ENCODE peak calls at places on chromosomes 3 and 15, in four cellular contexts. A is Karpas-422, T is SK-N-MC, S is fibroblast of lung. R is an unnamed sample.
A peak's percentile ranks its signal among the peaks of the same experiment; 100 is the strongest.

GRCh38 chr15:58425185-58425584 is 6.6 kb upstream of the LIPC start:
- DNase-seq in S (no peak), A (no peak), T (no peak), R (no peak)

GRCh38 chr3:74057169-74057568 is 432.4 kb upstream of the PDZRN3 start:
- DNase-seq in T (no peak), A (no peak), S (no peak), R (no peak)

GRCh38 chr3:171101982-171102610 is 75.6 kb upstream of the SLC2A2 start:
- DNase-seq in S (peak; percentile 77), T (no peak), A (no peak), R (no peak)

GRCh38 chr3:144523396-144523795 is 551.8 kb downstream of the DIPK2A start:
- DNase-seq in A (no peak), T (no peak), S (no peak), R (no peak)

GRCh38 chr3:184361932-184362667 is 590 bp downstream of the POLR2H start:
- DNase-seq in S (no peak), T (no peak), A (peak; percentile 87), R (peak; percentile 82)

GRCh38 chr15:94584833-94585244 is 353.5 kb downstream of the MCTP2 start:
- DNase-seq in S (peak; percentile 39), A (peak; percentile 52), T (no peak), R (no peak)

GRCh38 chr15:75836953-75837321 is 6.3 kb upstream of the UBE2Q2 start:
- DNase-seq in S (peak; percentile 88), T (no peak), A (no peak), R (no peak)

GRCh38 chr3:183701744-183702143 is 4.1 kb downstream of the YEATS2 start:
- DNase-seq in A (no peak), S (no peak), T (no peak), R (no peak)

GRCh38 chr15:28131400-28131799 is 32.3 kb upstream of the OCA2 start:
- DNase-seq in T (no peak), A (no peak), S (no peak), R (no peak)

GRCh38 chr3:62139957-62140356 is 233.4 kb downstream of the FEZF2 start:
- DNase-seq in A (no peak), S (no peak), T (no peak), R (no peak)

GRCh38 chr15:59801649-59802048 is 112.5 kb upstream of the BNIP2 start:
- DNase-seq in S (no peak), T (no peak), A (no peak), R (no peak)

GRCh38 chr3:4977001-4977888 is 2.0 kb upstream of the BHLHE40 start:
- DNase-seq in S (peak; percentile 86), A (no peak), T (no peak), R (peak; percentile 83)

GRCh38 chr3:133478624-133479023 is 78.8 kb downstream of the BFSP2 start:
- DNase-seq in S (no peak), T (no peak), A (peak; percentile 56), R (no peak)

GRCh38 chr3:13644341-13645082 is 95.6 kb downstream of the FBLN2 start:
- DNase-seq in T (no peak), A (no peak), S (peak; percentile 56), R (no peak)

GRCh38 chr3:27254896-27255295 is 114.3 kb downstream of the NEK10 start:
- DNase-seq in S (no peak), A (no peak), T (no peak), R (no peak)

GRCh38 chr15:74453925-74454763 is 6.8 kb downstream of the UBL7 start:
- DNase-seq in S (peak; percentile 64), A (no peak), T (peak; percentile 51), R (no peak)

GRCh38 chr3:6697722-6698121 is 163.2 kb upstream of the GRM7 start:
- DNase-seq in A (peak; percentile 55), T (no peak), S (no peak), R (no peak)

GRCh38 chr3:30437172-30437571 is 169.2 kb upstream of the TGFBR2 start:
- DNase-seq in T (peak; percentile 45), A (no peak), S (peak; percentile 75), R (no peak)

GRCh38 chr15:100493213-100493612 is 35.5 kb downstream of the CERS3 start:
- DNase-seq in T (no peak), A (no peak), S (no peak), R (no peak)

GRCh38 chr3:195209836-195210551 is 61.0 kb downstream of the XXYLT1 start:
- DNase-seq in T (no peak), A (no peak), S (no peak), R (peak; percentile 37)

GRCh38 chr3:88573472-88573871 is 423.7 kb downstream of the C3orf38 start:
- DNase-seq in A (no peak), T (no peak), S (no peak), R (no peak)

GRCh38 chr3:106510206-106510605 is 641.4 kb upstream of the CBLB start:
- DNase-seq in T (no peak), A (no peak), S (peak; percentile 5), R (no peak)

GRCh38 chr15:47551559-47551958 is 165.7 kb upstream of the SEMA6D start:
- DNase-seq in T (no peak), S (no peak), A (no peak), R (no peak)

GRCh38 chr15:100759116-100759515 is 120.5 kb upstream of the ALDH1A3 start:
- DNase-seq in T (no peak), A (no peak), S (peak; percentile 78), R (no peak)

GRCh38 chr15:87660494-87661129 is 595.9 kb downstream of the NTRK3 start:
- DNase-seq in S (no peak), T (no peak), A (no peak), R (no peak)

DNA sequence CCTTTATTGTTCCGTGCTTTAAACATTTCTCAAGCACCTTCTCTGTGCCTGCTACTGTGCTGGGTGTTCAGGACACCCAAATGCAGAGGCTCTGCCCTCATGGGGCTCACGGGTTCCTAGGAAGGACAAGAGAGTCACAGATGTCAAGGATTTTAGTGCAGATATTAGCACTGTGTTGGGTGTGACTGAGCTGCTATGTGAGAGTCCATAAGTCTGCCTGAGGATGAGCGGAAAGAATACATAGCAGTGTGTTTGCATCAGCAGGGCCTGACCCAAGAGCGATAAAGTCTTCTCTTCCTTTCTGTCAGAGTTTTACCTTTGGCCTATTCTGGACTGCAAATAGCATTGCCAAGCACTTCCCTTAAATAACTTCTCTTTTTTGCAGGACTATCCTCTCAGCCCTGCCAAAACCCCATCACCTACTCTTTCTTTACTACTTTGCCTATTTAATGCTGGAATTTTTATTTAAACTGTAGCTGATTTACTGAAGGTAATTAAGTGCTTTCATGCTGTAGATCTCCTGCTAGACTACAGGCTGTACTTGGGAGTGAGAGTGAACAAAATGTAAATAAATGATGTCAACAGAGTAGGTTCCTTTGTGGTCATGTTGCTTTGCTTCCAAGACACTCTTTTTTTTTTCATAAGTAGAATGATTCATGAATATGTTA is 459.4 kb upstream of the TPRG1 start:
- DNase-seq in T (no peak), S (peak; percentile 91), A (peak; percentile 63), R (no peak)
- H3K9ac ChIP-seq in T (no peak overlapping the region), S (no peak overlapping the region), A (peak overlapping the region; percentile 41), R (peak overlapping the region; percentile 43)

DNA sequence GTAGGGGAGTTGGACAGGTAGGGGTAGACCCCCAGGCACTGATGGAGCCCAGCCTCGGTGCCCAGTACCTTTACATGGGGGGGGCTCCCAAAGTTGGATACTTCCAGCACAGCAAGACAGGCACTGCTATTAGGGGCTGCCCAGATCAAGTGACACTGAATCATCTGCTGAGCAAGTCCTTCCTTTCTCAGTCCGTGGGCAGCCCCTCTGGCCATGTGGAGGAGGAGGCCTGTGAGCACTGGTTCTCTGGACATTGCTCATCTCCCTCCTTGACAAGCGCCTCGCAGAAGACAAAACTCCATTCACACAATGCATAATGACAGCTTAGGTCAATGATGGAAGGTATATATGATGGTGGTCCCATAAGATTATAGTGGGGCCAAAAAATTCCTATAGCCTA is 35.7 kb downstream of the EEFSEC start:
- DNase-seq in A (no peak), S (peak; percentile 25), T (no peak), R (peak; percentile 6)
- H3K9ac ChIP-seq in A (no peak overlapping the region), S (no peak overlapping the region), T (no peak overlapping the region), R (no peak overlapping the region)

GRCh38 chr3:138945646-138946553 is 1.0 kb downstream of the FOXL2 start:
- DNase-seq in A (no peak), T (no peak), S (peak; percentile 23), R (peak; percentile 47)

GRCh38 chr3:138948371-138949001 is 1.5 kb downstream of the FOXL2NB start:
- DNase-seq in A (no peak), T (no peak), S (no peak), R (no peak)

GRCh38 chr3:138947303-138948121 is 495 bp downstream of the FOXL2NB start:
- DNase-seq in T (no peak), A (no peak), S (no peak), R (no peak)

GRCh38 chr3:138944842-138945645 is 1.9 kb downstream of the FOXL2 start:
- DNase-seq in A (no peak), S (peak; percentile 8), T (no peak), R (no peak)

GRCh38 chr3:138946554-138947302 is at the start of the genes FOXL2 and FOXL2NB:
- DNase-seq in T (no peak), A (no peak), S (peak; percentile 54), R (no peak)
- H3K9ac ChIP-seq in T (no peak within 1 kb of the TSS), A (no peak within 1 kb of the TSS), S (no peak within 1 kb of the TSS), R (no peak within 1 kb of the TSS)

DNA sequence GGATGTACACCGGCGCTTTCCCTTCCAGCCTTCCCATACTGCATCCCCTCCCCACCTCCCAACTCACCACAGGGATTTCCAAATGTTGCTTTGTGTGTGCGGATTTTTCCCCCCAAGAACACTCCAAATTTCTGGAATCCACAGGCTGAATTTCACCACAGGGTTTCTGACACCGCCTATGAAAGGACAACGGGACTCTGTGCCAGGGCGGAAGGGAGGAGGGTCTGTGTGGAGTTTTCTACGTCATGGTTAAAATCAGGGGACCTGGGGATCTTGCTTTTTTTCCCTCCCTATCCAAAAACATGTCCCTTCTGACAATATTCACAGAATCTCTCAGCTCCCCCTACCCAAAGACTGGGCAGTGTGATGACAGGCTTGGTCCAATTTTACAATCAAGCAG is 14.6 kb downstream of the CYP19A1 start:
- DNase-seq in A (no peak), S (no peak), T (no peak), R (no peak)
- H3K9ac ChIP-seq in A (no peak overlapping the region), S (no peak overlapping the region), T (no peak overlapping the region), R (no peak overlapping the region)

DNA sequence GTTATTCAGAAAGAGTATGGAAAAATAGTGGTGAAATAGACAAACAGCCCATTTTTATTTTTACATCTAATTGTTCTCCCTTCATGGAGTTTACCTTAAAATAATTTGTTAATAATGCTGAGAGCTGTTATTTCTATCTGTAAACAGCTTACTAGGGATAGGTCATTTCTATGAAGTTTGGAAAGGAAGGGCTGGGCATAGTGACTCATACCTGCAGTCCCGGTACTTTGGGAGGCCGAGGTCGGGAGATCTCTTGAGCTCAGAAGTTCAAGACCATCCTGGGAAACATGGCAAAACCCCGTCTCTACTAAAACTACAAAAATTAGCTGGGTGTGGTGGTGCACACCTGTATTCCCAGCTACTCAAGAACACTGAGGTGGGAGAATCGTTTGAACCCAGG is 624.3 kb upstream of the LMCD1 start:
- DNase-seq in T (no peak), S (peak; percentile 11), A (no peak), R (no peak)
- H3K9ac ChIP-seq in T (no peak overlapping the region), S (no peak overlapping the region), A (no peak overlapping the region), R (no peak overlapping the region)